ENCODE peak calls at places on chromosomes 11 and 22, in six cellular contexts. B, E, Z, I, T and U are unnamed samples.

GRCh38 chr22:35575116-35575748 is 34.6 kb downstream of the RASD2 start:
- DNase-seq in E (peak), B (peak), Z (no peak), I (no peak), T (no peak), U (no peak)

GRCh38 chr11:117610045-117610444 is 187.0 kb downstream of the DSCAML1 start:
- DNase-seq in I (no peak), E (no peak), Z (no peak), B (no peak), T (no peak), U (peak)

GRCh38 chr11:120882237-120882636 is 141.7 kb upstream of the TBCEL start:
- DNase-seq in B (no peak), Z (no peak), T (no peak), E (no peak), I (no peak), U (no peak)

GRCh38 chr22:19497245-19497644 is 17.5 kb downstream of the CDC45 start:
- DNase-seq in Z (no peak), I (peak), B (no peak), E (no peak), T (peak), U (peak)

GRCh38 chr11:119739021-119739703 is 10.2 kb upstream of the NECTIN1 start:
- DNase-seq in E (no peak), B (no peak), Z (no peak), I (no peak), T (no peak), U (no peak)

GRCh38 chr22:17816649-17817048 is 42.4 kb upstream of the BID start:
- DNase-seq in T (no peak), B (no peak), Z (no peak), I (no peak), E (no peak), U (no peak)

GRCh38 chr11:13216019-13217006 is 61.3 kb upstream of the BMAL1 start:
- DNase-seq in B (no peak), I (peak), Z (no peak), E (peak), T (peak), U (peak)

GRCh38 chr11:99281331-99281730 is 260.6 kb downstream of the CNTN5 start:
- DNase-seq in I (no peak), Z (no peak), B (no peak), T (no peak), E (no peak), U (no peak)

GRCh38 chr22:36324414-36324813 is 63.4 kb downstream of the MYH9 start:
- DNase-seq in T (no peak), B (no peak), Z (no peak), E (no peak), I (no peak), U (no peak)

GRCh38 chr11:6646631-6647281 is 8.9 kb downstream of the DCHS1 start:
- DNase-seq in I (peak), E (peak), B (peak), Z (no peak), T (peak), U (peak)

GRCh38 chr22:22554324-22555284 is 4.5 kb downstream of the PRAME start:
- DNase-seq in Z (no peak), T (no peak), I (no peak), B (no peak), E (no peak), U (no peak)

GRCh38 chr11:73636249-73636648 is 10.1 kb upstream of the PLEKHB1 start:
- DNase-seq in T (no peak), E (no peak), Z (no peak), B (no peak), I (no peak), U (no peak)

GRCh38 chr11:83736689-83737088 is 450.5 kb upstream of the CCDC90B start:
- DNase-seq in T (no peak), E (peak), B (no peak), I (no peak), Z (no peak), U (no peak)

GRCh38 chr22:20156611-20157415 is 6.0 kb upstream of the CCDC188 start:
- DNase-seq in B (peak), T (peak), Z (peak), I (peak), E (peak), U (peak)

GRCh38 chr11:7160814-7161489 is 72.2 kb downstream of the RBMXL2 start:
- DNase-seq in I (no peak), Z (no peak), T (peak), B (no peak), E (no peak), U (no peak)

GRCh38 chr22:46381142-46381541 is 45.6 kb downstream of the TRMU start:
- DNase-seq in Z (no peak), B (no peak), E (no peak), I (no peak), T (no peak), U (no peak)

GRCh38 chr11:6468712-6469495 is 4.8 kb downstream of the TRIM3 start:
- DNase-seq in B (peak), E (peak), T (peak), Z (peak), I (peak), U (peak)

GRCh38 chr22:46878549-46878948 is 116.1 kb downstream of the TBC1D22A start:
- DNase-seq in T (no peak), I (no peak), E (no peak), Z (no peak), B (no peak), U (no peak)

GRCh38 chr11:104704888-104705287 is 193.4 kb downstream of the CASP12 start:
- DNase-seq in Z (no peak), E (no peak), T (no peak), B (no peak), I (no peak), U (no peak)

GRCh38 chr22:39960791-39961746 is 872 bp downstream of the TMA7B start:
- DNase-seq in B (no peak), E (no peak), Z (no peak), I (peak), T (peak), U (peak)

GRCh38 chr11:6626971-6627761 is 7.9 kb upstream of the TPP1 start:
- DNase-seq in T (no peak), Z (no peak), B (no peak), I (no peak), E (no peak), U (no peak)

GRCh38 chr11:34139346-34139745 is 33.9 kb downstream of the NAT10 start:
- DNase-seq in I (no peak), Z (no peak), B (no peak), T (no peak), E (no peak), U (no peak)

GRCh38 chr11:126341760-126342161 is 13.7 kb upstream of the ST3GAL4 start:
- DNase-seq in T (peak), B (no peak), I (peak), Z (no peak), E (peak), U (peak)

GRCh38 chr11:17402486-17402885 is 14.0 kb upstream of the KCNJ11 start:
- DNase-seq in E (no peak), Z (no peak), I (no peak), B (no peak), T (no peak), U (no peak)

GRCh38 chr11:106286881-106287504 is 209.5 kb downstream of the AASDHPPT start:
- DNase-seq in I (no peak), E (no peak), T (peak), Z (no peak), B (no peak), U (no peak)

GRCh38 chr11:69240332-69241074 is 53.5 kb upstream of the MYEOV start:
- DNase-seq in I (peak), Z (peak), E (no peak), B (no peak), T (no peak), U (no peak)

GRCh38 chr11:10181811-10182210 is 112.2 kb downstream of the SBF2 start:
- DNase-seq in B (peak), I (peak), Z (no peak), E (peak), T (no peak), U (peak)

GRCh38 chr11:38005597-38005996 is 1407.6 kb upstream of the RAG2 start:
- DNase-seq in E (no peak), B (no peak), I (no peak), Z (no peak), T (peak), U (peak)

GRCh38 chr11:2528301-2529050 is 83.7 kb downstream of the KCNQ1 start:
- DNase-seq in B (no peak), Z (peak), I (no peak), T (no peak), E (no peak), U (no peak)

GRCh38 chr11:2527621-2528291 is 82.9 kb downstream of the KCNQ1 start:
- DNase-seq in B (no peak), E (no peak), Z (peak), I (no peak), T (no peak), U (no peak)

GRCh38 chr11:2525166-2525861 is 80.5 kb downstream of the KCNQ1 start:
- DNase-seq in T (no peak), Z (peak), E (no peak), I (no peak), B (no peak), U (no peak)

GRCh38 chr11:2525941-2526807 is 81.4 kb downstream of the KCNQ1 start:
- DNase-seq in Z (peak), B (no peak), I (no peak), E (no peak), T (no peak), U (no peak)

DNA sequence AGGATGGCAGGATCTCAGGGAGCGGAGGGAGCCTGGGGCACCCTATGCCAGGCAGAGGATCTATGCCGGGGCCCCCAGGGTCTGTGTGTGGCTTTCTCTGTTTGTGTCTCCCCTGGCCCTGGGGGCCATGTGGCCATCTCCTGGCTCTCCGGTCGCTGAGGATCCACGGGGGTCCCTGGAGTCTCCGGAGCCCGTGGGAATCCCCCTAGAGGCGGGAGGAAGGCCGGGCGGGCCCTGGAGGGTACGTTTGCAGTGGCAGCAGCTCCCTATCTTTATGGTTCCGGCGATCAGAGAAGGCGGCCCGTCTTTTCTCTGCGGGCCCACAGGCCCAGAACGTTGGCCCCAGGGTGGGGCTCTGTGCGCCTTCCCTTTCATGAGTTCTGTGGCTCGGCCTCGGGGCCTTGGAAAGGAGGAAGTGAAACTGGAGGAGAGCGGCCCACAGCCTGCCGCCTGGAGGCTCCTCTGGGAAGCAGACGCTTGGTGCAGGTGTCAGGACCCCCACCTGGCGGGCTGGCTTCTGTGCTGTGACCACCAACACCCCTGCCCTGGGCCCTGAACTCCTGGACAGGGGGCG is 82.1 kb downstream of the KCNQ1 start:
- DNase-seq in I (no peak), E (no peak), Z (peak), B (peak), T (no peak), U (no peak)
- TF ChIP-seq CTCF in I (peak), E (no peak), Z (no peak), B (peak), T (no peak), U (no peak)

DNA sequence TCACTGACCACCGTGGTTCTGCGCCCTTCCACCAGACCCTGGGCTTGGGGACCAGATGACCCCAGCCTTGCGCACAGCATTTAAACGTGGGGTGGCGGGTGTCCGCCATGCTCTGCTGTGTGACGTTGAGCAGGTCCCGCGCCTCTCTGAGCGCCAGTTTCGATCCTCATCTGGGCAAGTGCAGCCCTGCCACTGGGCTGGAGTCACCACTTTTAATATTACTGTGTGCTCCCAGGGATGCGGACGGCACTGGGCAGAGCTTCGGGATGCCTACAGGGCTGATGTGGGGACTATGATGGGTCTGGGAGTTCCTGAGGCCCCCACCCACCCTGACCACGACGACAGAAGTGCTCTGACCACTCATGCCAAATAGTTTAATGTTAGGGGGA is 1.2 kb upstream of the NUDT8 start:
- DNase-seq in B (no peak), E (no peak), I (no peak), T (no peak), Z (no peak), U (no peak)
- TF ChIP-seq CTCF in B (peak), E (no peak), I (peak), T (no peak), Z (no peak), U (no peak)

GRCh38 chr11:78428273-78428651 is 10.6 kb upstream of the GAB2 start:
- DNase-seq in I (no peak), Z (no peak), B (no peak), T (no peak), E (no peak), U (no peak)
- TF ChIP-seq CTCF in I (no peak), Z (no peak), B (no peak), T (no peak), E (no peak), U (no peak)

DNA sequence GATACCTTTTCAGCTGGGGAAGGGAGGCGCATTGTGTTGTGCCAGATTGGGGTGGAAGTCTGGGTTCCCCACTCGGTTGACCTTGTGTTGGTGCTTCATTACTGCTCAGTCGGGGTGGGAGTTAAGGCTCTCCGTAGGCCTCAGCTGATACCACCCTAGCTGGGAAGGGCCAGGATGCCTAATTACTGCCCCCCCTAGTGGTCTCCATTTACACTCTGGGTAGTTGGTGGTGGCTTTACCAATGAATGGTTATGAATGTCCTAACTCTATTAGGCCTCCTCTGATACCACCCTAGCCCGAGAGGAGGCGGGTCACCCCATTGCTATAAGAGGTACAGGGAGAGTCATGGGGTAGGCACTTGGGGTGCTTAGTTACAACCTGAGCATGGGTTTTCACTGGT is 27.5 kb upstream of the HIKESHI start:
- DNase-seq in B (no peak), Z (no peak), T (no peak), I (no peak), E (peak), U (no peak)
- TF ChIP-seq CTCF in B (peak), Z (no peak), T (no peak), I (peak), E (peak), U (peak)

GRCh38 chr11:64284962-64285884 is at the start of gene GPR137:
- DNase-seq in B (peak), T (peak), E (peak), I (peak), Z (peak), U (peak)
- TF ChIP-seq CTCF in B (no peak), T (no peak), E (no peak), I (no peak), Z (peak), U (no peak)

GRCh38 chr11:129700701-129701100 is 114.9 kb upstream of the TMEM45B start:
- DNase-seq in E (no peak), T (no peak), B (no peak), Z (peak), I (no peak), U (no peak)

GRCh38 chr11:129701706-129702105 is 113.9 kb upstream of the TMEM45B start:
- DNase-seq in T (no peak), B (no peak), E (no peak), Z (peak), I (no peak), U (no peak)

GRCh38 chr11:129702410-129703390 is 112.9 kb upstream of the TMEM45B start:
- DNase-seq in Z (peak), B (no peak), T (no peak), I (no peak), E (no peak), U (no peak)

GRCh38 chr11:129698212-129698611 is 117.4 kb upstream of the TMEM45B start:
- DNase-seq in Z (no peak), I (no peak), T (no peak), B (no peak), E (no peak), U (no peak)

GRCh38 chr11:129699711-129700304 is 115.8 kb upstream of the TMEM45B start:
- DNase-seq in I (no peak), E (peak), Z (no peak), B (no peak), T (no peak), U (no peak)
- TF ChIP-seq CTCF in I (peak), E (peak), Z (no peak), B (peak), T (no peak), U (peak)

GRCh38 chr11:130144721-130145327 is 14.8 kb upstream of the ST14 start:
- DNase-seq in E (no peak), Z (no peak), B (no peak), I (no peak), T (no peak), U (peak)

GRCh38 chr11:130146797-130147196 is 12.8 kb upstream of the ST14 start:
- DNase-seq in I (no peak), B (peak), E (no peak), Z (peak), T (no peak), U (no peak)

GRCh38 chr11:130145328-130145812 is 14.2 kb upstream of the ST14 start:
- DNase-seq in T (no peak), E (no peak), Z (no peak), I (no peak), B (no peak), U (no peak)

GRCh38 chr11:130144129-130144528 is 15.5 kb upstream of the ST14 start:
- DNase-seq in T (no peak), I (no peak), B (no peak), E (no peak), Z (no peak), U (no peak)

DNA sequence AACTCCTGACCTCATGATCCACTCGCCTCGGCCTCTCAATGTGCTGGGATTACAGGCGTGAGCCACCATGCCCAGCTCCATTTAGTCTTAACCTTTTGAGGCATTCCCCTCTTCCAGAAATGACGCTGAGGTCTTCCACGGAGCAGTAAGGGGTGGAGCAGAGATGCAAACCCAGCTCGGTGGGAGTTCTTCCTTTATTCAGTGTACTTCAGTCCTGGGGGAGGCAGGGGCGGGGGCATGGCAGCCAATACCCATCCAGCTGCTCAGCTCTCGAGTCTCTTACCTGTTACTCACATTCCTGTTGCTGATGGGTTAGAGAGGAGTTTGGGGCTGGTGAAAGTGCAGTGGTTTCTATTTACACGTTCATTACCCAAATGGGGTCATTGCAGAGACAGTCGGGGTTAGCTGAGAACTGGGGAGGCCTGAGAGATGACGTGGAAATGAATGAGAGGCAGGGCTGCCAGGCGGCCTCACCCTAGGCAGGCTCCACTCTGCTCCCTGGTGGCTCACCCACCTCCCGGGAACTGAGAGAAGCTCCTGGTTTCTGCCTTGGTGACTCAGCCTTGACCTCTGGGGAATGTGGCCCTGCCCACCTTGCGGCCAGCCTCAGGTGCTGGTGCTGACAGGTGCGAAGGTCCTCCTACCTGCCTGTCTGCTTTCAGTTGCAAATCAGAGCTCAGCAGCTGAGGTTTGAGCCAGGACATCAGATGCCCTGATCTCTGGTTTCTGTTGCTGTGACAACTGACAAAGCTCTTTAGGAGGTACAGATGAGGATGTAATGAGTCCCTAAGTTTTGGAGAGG is 13.4 kb upstream of the ST14 start:
- DNase-seq in B (no peak), Z (no peak), E (no peak), T (peak), I (peak), U (peak)
- TF ChIP-seq CTCF in B (peak), Z (no peak), E (peak), T (peak), I (peak), U (peak)

GRCh38 chr11:93903989-93904388 is 53.6 kb upstream of the VSTM5 start:
- DNase-seq in I (no peak), Z (no peak), T (no peak), E (no peak), B (no peak), U (no peak)
- TF ChIP-seq CTCF in I (no peak), Z (no peak), T (no peak), E (no peak), B (no peak), U (no peak)

DNA sequence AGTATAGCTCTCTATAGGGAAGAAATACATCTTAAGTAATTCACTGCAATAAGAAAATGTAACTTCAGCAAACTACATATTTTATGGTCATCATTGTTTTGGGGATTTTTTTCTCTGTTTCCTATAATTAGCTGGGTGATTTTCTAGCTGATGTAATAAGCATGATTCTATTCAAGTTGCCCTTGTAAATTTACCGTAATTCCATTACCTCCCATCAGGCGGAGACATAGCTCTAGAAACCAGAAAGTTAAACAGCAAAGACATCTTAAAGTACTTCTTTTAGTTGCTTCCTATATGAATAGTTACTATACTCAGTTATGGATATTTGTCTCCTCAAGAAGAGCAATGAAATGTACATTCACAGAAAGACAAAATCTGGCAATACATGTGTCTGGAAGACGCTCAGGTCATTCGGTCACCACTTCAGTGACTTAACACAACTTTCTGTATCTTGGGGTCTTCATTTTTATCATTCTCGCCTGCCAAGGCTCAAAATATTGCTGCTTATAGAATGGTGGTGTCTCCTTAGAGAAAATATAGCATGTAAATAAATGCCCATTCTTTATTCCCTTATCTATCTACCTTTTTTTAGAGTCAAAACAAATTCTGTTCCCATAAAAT is 239.9 kb upstream of the ZC3H12C start:
- DNase-seq in B (peak), E (peak), I (peak), T (peak), Z (no peak), U (peak)
- TF ChIP-seq CTCF in B (peak), E (peak), I (peak), T (peak), Z (no peak), U (peak)